ENCODE peak calls at places on chromosomes 2 and 18, in five cellular contexts. H is MM.1S, B is heart right ventricle, A is astrocyte, P is aorta. J is an unnamed sample.

GRCh38 chr2:223598994-223599645 is 3.0 kb downstream of the SCG2 start:
- DNase-seq in H (no peak), A (peak), P (no peak), B (no peak), J (no peak)

GRCh38 chr2:213766062-213766461 is 481.8 kb downstream of the SPAG16 start:
- DNase-seq in P (no peak), H (no peak), B (no peak), A (no peak), J (no peak)

GRCh38 chr2:150681120-150681796 is 193.8 kb upstream of the RND3 start:
- DNase-seq in P (no peak), H (no peak), B (no peak), A (peak), J (no peak)

GRCh38 chr2:133504566-133505505 is 63.4 kb downstream of the NCKAP5 start:
- DNase-seq in P (peak), H (no peak), B (peak), A (peak), J (peak)

GRCh38 chr2:157900203-157900602 is 24.1 kb upstream of the ACVR1 start:
- DNase-seq in H (no peak), P (no peak), B (no peak), A (peak), J (no peak)

GRCh38 chr2:187655001-187655400 is 100.8 kb upstream of the TFPI start:
- DNase-seq in P (no peak), B (no peak), A (no peak), H (no peak), J (no peak)

GRCh38 chr2:96514521-96514920 is 9.4 kb upstream of the NEURL3 start:
- DNase-seq in H (no peak), B (no peak), A (no peak), P (no peak), J (no peak)

GRCh38 chr18:44826418-44827259 is 146.0 kb downstream of the SETBP1 start:
- DNase-seq in H (no peak), B (peak), A (peak), P (no peak), J (peak)

GRCh38 chr2:70596293-70596692 is 42.7 kb upstream of the TGFA start:
- DNase-seq in B (no peak), P (no peak), A (peak), H (no peak), J (no peak)

GRCh38 chr2:56133441-56133840 is 50.3 kb upstream of the CCDC85A start:
- DNase-seq in B (no peak), H (no peak), A (peak), P (no peak), J (no peak)

GRCh38 chr2:190844700-190845410 is 35.8 kb upstream of the GLS start:
- DNase-seq in B (no peak), H (no peak), P (no peak), A (no peak), J (no peak)

GRCh38 chr2:190842606-190843104 is 38.0 kb upstream of the GLS start:
- DNase-seq in A (no peak), H (no peak), B (no peak), P (no peak), J (no peak)

GRCh38 chr2:190843874-190844699 is 36.5 kb upstream of the GLS start:
- DNase-seq in H (no peak), B (no peak), A (peak), P (no peak), J (no peak)

GRCh38 chr2:190840572-190841172 is 39.9 kb upstream of the GLS start:
- DNase-seq in A (no peak), P (no peak), B (no peak), H (no peak), J (no peak)

GRCh38 chr2:190841707-190842505 is 38.7 kb upstream of the GLS start:
- DNase-seq in A (peak), P (no peak), B (no peak), H (no peak), J (no peak)
- H3K27ac ChIP-seq in A (no peak), P (no peak), B (no peak), H (no peak), J (no peak)

DNA sequence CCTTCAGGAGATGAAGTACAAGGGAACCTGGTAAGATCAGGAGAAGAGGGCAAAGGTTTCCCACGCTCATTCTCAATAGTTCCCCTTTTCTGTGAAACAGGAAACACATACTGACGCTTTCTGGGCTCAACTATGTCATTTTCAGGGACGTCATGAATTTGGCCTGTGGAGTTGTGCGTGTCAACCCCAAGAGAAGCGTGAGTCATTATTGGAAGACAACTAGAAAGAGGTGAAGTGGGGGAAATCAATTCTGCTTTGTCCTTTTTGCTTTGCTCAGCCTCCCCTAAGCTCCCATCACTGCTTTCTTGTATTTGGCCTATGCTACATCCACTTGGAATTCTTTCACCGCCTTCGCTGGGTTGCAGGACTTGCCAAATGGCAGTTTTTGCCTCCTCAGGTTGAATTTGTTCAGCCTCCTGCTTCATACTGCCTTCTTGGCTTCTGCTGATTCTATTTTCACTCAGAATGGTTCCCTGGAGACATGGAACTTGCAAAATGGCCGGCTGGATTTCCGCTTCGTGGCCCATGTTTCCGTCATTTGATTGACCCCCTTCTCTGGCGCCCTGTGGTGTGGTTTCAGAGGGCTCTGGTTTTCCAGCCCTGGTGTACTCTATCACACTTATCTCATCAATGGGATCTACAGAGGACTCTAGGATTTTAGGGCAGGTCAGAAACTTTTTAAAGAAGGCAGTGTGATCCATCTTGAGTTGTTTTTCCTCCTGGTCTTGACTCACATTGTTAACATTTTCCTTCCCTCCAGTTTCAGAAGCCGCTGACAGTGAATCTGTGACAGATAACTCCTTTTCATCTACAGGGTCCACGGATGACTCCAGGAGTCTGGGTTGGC is 93.3 kb downstream of the ALPK2 start:
- DNase-seq in A (peak), B (no peak), P (no peak), H (no peak), J (no peak)
- H3K4me3 ChIP-seq in A (no peak), B (no peak), P (no peak), H (no peak), J (no peak)

GRCh38 chr2:238325694-238326093 is 5.4 kb downstream of the TRAF3IP1 start:
- DNase-seq in P (no peak), B (no peak), A (no peak), H (no peak), J (no peak)
- H3K27ac ChIP-seq in P (no peak), B (no peak), A (no peak), H (no peak), J (no peak)

GRCh38 chr2:18455256-18455862 is 105.1 kb downstream of the RDH14 start:
- DNase-seq in A (peak), H (no peak), B (no peak), P (no peak), J (no peak)
- H3K4me3 ChIP-seq in A (no peak), H (no peak), B (no peak), P (no peak), J (no peak)

GRCh38 chr2:122758967-122759366 is 1003.5 kb downstream of the TSN start:
- DNase-seq in H (peak), A (no peak), B (no peak), P (no peak), J (no peak)

GRCh38 chr2:122764019-122764418 is 1008.6 kb downstream of the TSN start:
- DNase-seq in B (no peak), H (no peak), P (no peak), A (no peak), J (no peak)
- H3K27ac ChIP-seq in B (no peak), H (no peak), P (no peak), A (no peak), J (no peak)